ENCODE peak calls at places on chromosomes 6 and 20, in four cellular contexts. O, M, I and T are unnamed samples.

GRCh38 chr6:4591218-4591617 is 185.0 kb upstream of the CDYL start:
- DNase-seq in O (no peak), M (no peak), I (no peak), T (no peak)

GRCh38 chr6:88490865-88491264 is 324.7 kb upstream of the CNR1 start:
- DNase-seq in O (no peak), M (no peak), I (no peak), T (no peak)

GRCh38 chr6:5325173-5325572 is 63.9 kb downstream of the FARS2 start:
- DNase-seq in O (no peak), M (no peak), I (no peak), T (no peak)

GRCh38 chr20:16350465-16350864 is 222.8 kb downstream of the KIF16B start:
- DNase-seq in O (no peak), M (no peak), I (no peak), T (no peak)

GRCh38 chr6:106511274-106512047 is 117.8 kb downstream of the RTN4IP1 start:
- DNase-seq in O (no peak), M (peak), I (peak), T (peak)

GRCh38 chr6:96246563-96246962 is 230.8 kb downstream of the FUT9 start:
- DNase-seq in O (no peak), M (no peak), I (no peak), T (no peak)

GRCh38 chr20:43963872-43964791 is 49.5 kb downstream of the TOX2 start:
- DNase-seq in O (no peak), M (no peak), I (no peak), T (no peak)

GRCh38 chr6:25229671-25230321 is 49.4 kb upstream of the CARMIL1 start:
- DNase-seq in O (no peak), M (no peak), I (no peak), T (no peak)

GRCh38 chr20:44052166-44052565 is 134.8 kb downstream of the JPH2 start:
- DNase-seq in O (no peak), M (no peak), I (no peak), T (no peak)

GRCh38 chr6:156630613-156631302 is 146.4 kb upstream of the ARID1B start:
- DNase-seq in O (no peak), M (no peak), I (no peak), T (peak)

GRCh38 chr20:50187403-50188051 is 3.1 kb upstream of the CEBPB start:
- DNase-seq in O (peak), M (no peak), I (no peak), T (peak)

GRCh38 chr6:101395345-101395744 is 1.8 kb downstream of the GRIK2 start:
- DNase-seq in O (no peak), M (no peak), I (no peak), T (no peak)

GRCh38 chr6:113488061-113488460 is 369.1 kb upstream of the MARCKS start:
- DNase-seq in O (no peak), M (no peak), I (no peak), T (no peak)

GRCh38 chr6:548091-548490 is 108.8 kb downstream of the HUS1B start:
- DNase-seq in O (no peak), M (no peak), I (no peak), T (no peak)

GRCh38 chr20:4637081-4637797 is 84.5 kb upstream of the PRND start:
- DNase-seq in O (no peak), M (no peak), I (no peak), T (no peak)

GRCh38 chr6:106360410-106360988 is at the start of gene CRYBG1:
- DNase-seq in O (peak), M (peak), I (peak), T (peak)

GRCh38 chr6:14658909-14659561 is 541.5 kb downstream of the CD83 start:
- DNase-seq in O (no peak), M (no peak), I (no peak), T (no peak)

GRCh38 chr20:50532231-50532630 is 22.0 kb downstream of the PTPN1 start:
- DNase-seq in O (no peak), M (no peak), I (no peak), T (no peak)

GRCh38 chr6:107539409-107539808 is 49.5 kb downstream of the SOBP start:
- DNase-seq in O (no peak), M (peak), I (no peak), T (peak)

GRCh38 chr6:70831427-70831826 is 125.4 kb downstream of the B3GAT2 start:
- DNase-seq in O (no peak), M (no peak), I (no peak), T (no peak)

GRCh38 chr20:63368151-63368550 is 7.0 kb upstream of the CHRNA4 start:
- DNase-seq in O (no peak), M (no peak), I (no peak), T (no peak)

GRCh38 chr6:121260651-121261102 is 73.6 kb downstream of the TBC1D32 start:
- DNase-seq in O (no peak), M (no peak), I (no peak), T (no peak)

GRCh38 chr20:37925265-37926165 is 22.6 kb downstream of the VSTM2L start:
- DNase-seq in O (no peak), M (no peak), I (no peak), T (no peak)

GRCh38 chr20:38609828-38610227 is 8.2 kb downstream of the ARHGAP40 start:
- DNase-seq in O (no peak), M (peak), I (no peak), T (no peak)

GRCh38 chr6:26044140-26045045 is 42.8 kb upstream of the HFE start:
- DNase-seq in O (no peak), M (no peak), I (no peak), T (peak)

GRCh38 chr20:46207031-46207549 is 89.0 kb downstream of the CD40 start:
- DNase-seq in O (no peak), M (no peak), I (no peak), T (no peak)

GRCh38 chr20:881051-881820 is 34.9 kb downstream of the ANGPT4 start:
- DNase-seq in O (no peak), M (no peak), I (no peak), T (no peak)

GRCh38 chr6:167409078-167409477 is 84.2 kb downstream of the TTLL2 start:
- DNase-seq in O (no peak), M (no peak), I (no peak), T (no peak)

GRCh38 chr6:46175446-46175845 is 4.7 kb upstream of the ENPP5 start:
- DNase-seq in O (no peak), M (no peak), I (no peak), T (no peak)

GRCh38 chr20:63074182-63074581 is 67.4 kb upstream of the BHLHE23 start:
- DNase-seq in O (no peak), M (no peak), I (peak), T (no peak)

GRCh38 chr20:41559658-41560057 is 58.5 kb downstream of the CHD6 start:
- DNase-seq in O (no peak), M (no peak), I (no peak), T (no peak)

GRCh38 chr6:140025171-140025570 is 650.7 kb upstream of the CITED2 start:
- DNase-seq in O (no peak), M (no peak), I (no peak), T (no peak)

GRCh38 chr6:36679043-36679821 is 718 bp downstream of the CDKN1A start:
- DNase-seq in O (no peak), M (peak), I (peak), T (peak)
- TF ChIP-seq FOXJ3 in O (no peak), M (no peak), I (no peak), T (no peak)

DNA sequence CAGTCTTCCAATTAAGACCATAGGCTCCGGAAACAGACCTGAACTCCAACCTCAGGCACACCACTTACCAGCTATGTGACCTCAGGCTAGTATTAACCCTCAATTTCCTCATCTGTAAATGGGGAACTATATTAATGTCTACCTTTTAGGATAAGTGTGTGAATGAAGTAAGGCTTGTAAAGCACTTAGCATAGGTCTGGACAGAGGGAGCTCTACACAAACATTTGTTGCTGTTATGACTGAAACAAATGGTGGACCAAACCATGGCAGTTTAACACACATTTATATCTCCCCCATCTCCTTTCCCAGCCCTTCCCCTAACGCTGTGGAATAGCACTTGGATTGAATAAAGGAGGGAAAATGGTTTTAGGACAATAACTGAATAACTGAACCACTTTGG is 48.7 kb downstream of the TSHZ2 start:
- DNase-seq in O (no peak), M (no peak), I (no peak), T (peak)
- TF ChIP-seq FOXJ3 in O (no peak), M (no peak), I (no peak), T (no peak)

DNA sequence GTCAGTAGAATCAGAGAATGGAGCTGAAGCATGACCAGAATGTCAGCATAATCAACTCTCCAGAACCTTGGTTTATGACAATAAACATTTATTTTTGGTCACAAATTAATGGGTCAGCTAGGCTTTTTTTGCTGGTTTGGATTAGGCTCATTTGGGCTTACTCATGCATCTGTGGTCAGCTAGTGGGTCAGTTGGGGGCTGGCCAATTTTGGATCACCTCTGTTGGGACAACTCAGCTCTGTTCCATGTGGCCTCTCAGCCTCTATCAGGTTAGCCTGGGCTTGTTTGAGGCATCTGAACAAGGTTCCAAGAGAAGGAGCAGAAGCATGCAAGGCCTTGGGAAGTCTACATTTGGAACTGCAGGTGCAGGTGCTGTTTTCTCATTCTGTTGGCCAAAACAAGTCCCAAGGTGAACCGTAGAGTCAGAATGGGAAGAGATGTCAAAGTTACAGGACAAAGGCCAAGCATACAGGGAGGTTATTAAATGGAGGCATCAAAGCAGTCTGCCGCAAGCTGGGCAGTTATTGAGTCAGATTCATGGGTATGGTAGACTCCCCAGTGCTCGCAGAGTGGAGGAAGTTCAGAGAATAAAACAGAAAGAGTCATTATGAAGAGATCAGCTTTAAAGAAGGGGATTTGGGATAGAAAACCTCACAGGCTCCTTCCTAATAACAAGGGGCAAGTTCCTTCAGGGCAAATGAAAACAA is 173.0 kb downstream of the PLCB4 start:
- DNase-seq in O (no peak), M (no peak), I (no peak), T (no peak)
- TF ChIP-seq FOXJ3 in O (no peak), M (no peak), I (no peak), T (no peak)

GRCh38 chr6:158039571-158040050 is 57.9 kb downstream of the SYNJ2 start:
- DNase-seq in O (peak), M (no peak), I (no peak), T (peak)
- TF ChIP-seq FOXJ3 in O (no peak), M (no peak), I (no peak), T (no peak)

GRCh38 chr6:155311583-155311982 is 2.7 kb downstream of the TFB1M start:
- DNase-seq in O (no peak), M (no peak), I (no peak), T (no peak)

GRCh38 chr6:155311076-155311475 is 3.2 kb downstream of the TFB1M start:
- DNase-seq in O (no peak), M (no peak), I (no peak), T (no peak)

GRCh38 chr6:155309150-155309549 is 5.1 kb downstream of the TFB1M start:
- DNase-seq in O (no peak), M (no peak), I (no peak), T (peak)

GRCh38 chr6:155313602-155314091 is 637 bp downstream of the TFB1M start:
- DNase-seq in O (peak), M (no peak), I (no peak), T (peak)

GRCh38 chr6:155310596-155310995 is 3.7 kb downstream of the TFB1M start:
- DNase-seq in O (no peak), M (no peak), I (no peak), T (no peak)
- TF ChIP-seq FOXJ3 in O (no peak), M (no peak), I (no peak), T (no peak)

DNA sequence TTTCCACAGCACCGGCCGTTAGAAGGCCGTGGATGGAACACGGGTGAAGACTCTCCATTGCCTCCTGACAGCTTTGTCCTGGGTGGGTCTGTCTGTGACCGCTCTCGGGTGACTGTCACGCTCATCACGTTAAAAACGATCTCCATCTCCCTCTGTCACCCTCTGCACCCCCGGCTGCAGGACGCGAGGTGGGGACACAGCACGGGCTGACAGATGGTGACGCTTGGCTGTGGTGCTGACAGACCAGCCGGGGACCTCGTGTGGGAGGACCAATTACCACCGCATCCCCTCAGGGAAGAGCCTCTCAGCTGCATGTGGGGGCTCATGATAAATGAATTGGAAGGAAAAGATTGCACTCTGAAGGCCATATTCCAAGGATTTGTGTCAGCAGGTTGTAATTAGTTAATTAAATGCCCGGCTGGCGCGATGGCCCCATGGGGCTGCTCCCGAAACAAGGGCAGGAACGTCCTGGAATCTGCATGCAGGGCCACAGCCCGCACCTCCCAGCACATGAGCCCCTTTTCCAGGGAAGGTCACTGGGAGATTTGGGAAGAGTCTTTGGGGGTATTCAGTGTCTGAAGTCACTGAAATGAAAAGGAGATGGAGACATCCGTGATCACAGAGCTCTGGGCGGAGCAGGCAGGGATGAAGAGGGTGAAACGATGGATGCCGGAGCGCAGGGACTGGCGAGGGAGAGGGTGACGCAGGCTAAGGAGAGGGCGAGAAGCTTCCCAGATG is 87.0 kb downstream of the ERMARD start:
- DNase-seq in O (no peak), M (peak), I (no peak), T (no peak)
- TF ChIP-seq FOXJ3 in O (no peak), M (no peak), I (no peak), T (no peak)

GRCh38 chr6:41548098-41548840 is 2.1 kb downstream of the FOXP4 start:
- DNase-seq in O (no peak), M (no peak), I (no peak), T (no peak)
- TF ChIP-seq FOXJ3 in O (no peak), M (no peak), I (no peak), T (no peak)